ENCODE peak calls at places on chromosomes 16 and 17, in seven cellular contexts. V is SJSA1; G is astrocyte; M is bronchial epithelial cell; E is heart left ventricle; Y is effector memory CD4-positive, alpha-beta T cell; P is NT2/D1. U is an unnamed sample. For H3K36me3, the result is how much of the 10 kb centered on the place peaks cover.

GRCh38 chr17:43384476-43384862 is 14.3 kb upstream of the ARL4D start:
- DNase-seq in V (no peak), P (no peak), E (no peak), Y (no peak), G (no peak), M (no peak), U (no peak)

GRCh38 chr16:85269165-85269564 is 156.9 kb upstream of the CIBAR2 start:
- DNase-seq in G (no peak), P (no peak), V (no peak), Y (no peak), M (no peak), E (no peak), U (no peak)

GRCh38 chr17:13003454-13003851 is 14.4 kb downstream of the ELAC2 start:
- DNase-seq in V (no peak), P (no peak), M (no peak), G (no peak), E (no peak), Y (no peak), U (no peak)

GRCh38 chr16:82938108-82938507 is 311.3 kb downstream of the CDH13 start:
- DNase-seq in E (no peak), V (no peak), Y (no peak), M (no peak), P (no peak), G (no peak), U (no peak)

GRCh38 chr17:8117980-8118768 is at the start of gene ALOXE3:
- DNase-seq in Y (peak), G (peak), E (no peak), P (no peak), M (peak), V (peak), U (no peak)

GRCh38 chr17:82112181-82112865 is 14.3 kb upstream of the FASN start:
- DNase-seq in Y (no peak), E (no peak), P (no peak), G (no peak), M (no peak), V (no peak), U (no peak)

GRCh38 chr16:31130899-31131298 is 4.6 kb downstream of the PRSS8 start:
- DNase-seq in P (no peak), E (no peak), V (no peak), Y (no peak), M (peak), G (no peak), U (no peak)

GRCh38 chr17:77493238-77493812 is 352.6 kb downstream of the SEC14L1 start:
- DNase-seq in E (peak), M (no peak), G (no peak), Y (no peak), V (no peak), P (no peak), U (no peak)

GRCh38 chr16:81775570-81775969 is 3.5 kb upstream of the PLCG2 start:
- DNase-seq in M (no peak), E (no peak), P (no peak), G (no peak), V (no peak), Y (no peak), U (no peak)

GRCh38 chr17:64780096-64781012 is 118.2 kb upstream of the SMURF2 start:
- DNase-seq in G (peak), P (no peak), V (no peak), Y (peak), M (peak), E (peak), U (no peak)

GRCh38 chr17:42608692-42609181 is 437 bp downstream of the RETREG3 start:
- DNase-seq in E (no peak), M (no peak), P (no peak), Y (no peak), G (no peak), V (no peak), U (peak)

GRCh38 chr16:67115649-67116048 is 5.9 kb downstream of the PHAF1 start:
- DNase-seq in E (no peak), P (no peak), M (peak), G (peak), V (peak), Y (no peak), U (peak)

GRCh38 chr17:40224707-40225092 is 5.6 kb downstream of the WIPF2 start:
- DNase-seq in V (no peak), M (peak), E (no peak), P (no peak), Y (no peak), G (peak), U (no peak)

GRCh38 chr16:80803341-80804060 is 897 bp downstream of the CDYL2 start:
- DNase-seq in Y (no peak), P (no peak), M (no peak), G (no peak), V (no peak), E (peak), U (no peak)

GRCh38 chr16:9077001-9077809 is 14.2 kb upstream of the HAPSTR1 start:
- DNase-seq in M (peak), G (peak), P (no peak), Y (no peak), E (no peak), V (peak), U (peak)

GRCh38 chr16:50021509-50021908 is 3.5 kb upstream of the CNEP1R1 start:
- DNase-seq in P (peak), Y (no peak), M (no peak), E (no peak), G (no peak), V (no peak), U (no peak)

GRCh38 chr16:23523321-23523720 is 13.0 kb upstream of the GGA2 start:
- DNase-seq in P (no peak), M (no peak), G (no peak), V (no peak), E (no peak), Y (no peak), U (no peak)
- H3K36me3 ChIP-seq in P (half or more), M (under half), G (under half), V (half or more), E (half or more), Y (under half), U (under half)

GRCh38 chr16:46886764-46887523 is 2.8 kb downstream of the GPT2 start:
- DNase-seq in E (no peak), G (no peak), M (no peak), Y (no peak), P (no peak), V (no peak), U (no peak)

GRCh38 chr16:46887524-46887854 is 3.3 kb downstream of the GPT2 start:
- DNase-seq in V (no peak), Y (no peak), G (no peak), M (no peak), P (no peak), E (no peak), U (no peak)

GRCh38 chr16:46891910-46892309 is 7.7 kb downstream of the GPT2 start:
- DNase-seq in Y (no peak), P (no peak), E (no peak), G (no peak), M (no peak), V (no peak), U (no peak)

GRCh38 chr16:46889942-46890300 is 5.8 kb downstream of the GPT2 start:
- DNase-seq in G (no peak), V (no peak), E (no peak), Y (no peak), M (no peak), P (no peak), U (no peak)

DNA sequence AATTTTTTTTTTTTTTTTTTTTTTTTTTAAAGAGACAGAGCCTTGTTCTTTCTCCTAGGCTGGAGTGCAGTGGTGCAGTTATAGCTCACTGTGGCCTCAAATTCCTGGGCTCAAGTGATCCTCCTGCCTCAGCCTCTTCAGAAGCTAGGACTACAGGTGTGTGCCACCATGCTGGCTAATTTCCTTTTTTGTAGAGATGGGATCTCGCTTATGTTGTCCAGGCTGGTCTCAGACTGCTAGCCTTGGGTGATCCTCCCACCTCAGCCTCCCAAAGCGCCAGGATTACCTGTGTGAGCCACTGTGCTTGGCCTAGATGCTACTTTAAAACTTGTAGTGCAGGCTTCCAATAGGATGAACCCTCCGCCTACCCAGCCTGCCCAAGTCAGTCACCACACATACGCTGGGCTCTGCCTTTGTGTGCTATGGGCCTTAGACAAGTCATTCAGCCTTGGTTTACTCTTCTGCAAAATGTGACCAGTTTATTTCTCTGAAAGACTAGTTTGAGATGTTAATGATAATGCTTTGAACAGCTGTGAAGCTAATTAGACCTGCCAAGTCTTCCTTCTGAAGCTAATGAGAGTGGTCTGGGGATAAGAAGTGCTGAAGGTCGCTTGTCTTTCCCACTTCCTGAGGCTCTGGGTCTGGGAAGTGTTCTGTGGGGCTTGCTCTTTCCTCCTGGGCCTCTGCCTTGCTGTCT is 5.2 kb downstream of the GPT2 start:
- DNase-seq in G (no peak), V (no peak), M (no peak), E (no peak), Y (no peak), P (no peak), U (no peak)
- H3K36me3 ChIP-seq in G (under half), V (under half), M (under half), E (under half), Y (under half), P (half or more), U (under half)

GRCh38 chr16:74939688-74940087 is 45.2 kb downstream of the WDR59 start:
- DNase-seq in E (no peak), P (no peak), M (no peak), V (no peak), Y (no peak), G (no peak), U (no peak)
- H3K36me3 ChIP-seq in E (half or more), P (half or more), M (under half), V (under half), Y (under half), G (under half), U (under half)

GRCh38 chr17:400257-400656 is 47.6 kb upstream of the RPH3AL start:
- DNase-seq in P (no peak), V (no peak), E (no peak), G (no peak), M (no peak), Y (no peak), U (no peak)
- H3K36me3 ChIP-seq in P (under half), V (under half), E (under half), G (under half), M (under half), Y (under half), U (under half)

DNA sequence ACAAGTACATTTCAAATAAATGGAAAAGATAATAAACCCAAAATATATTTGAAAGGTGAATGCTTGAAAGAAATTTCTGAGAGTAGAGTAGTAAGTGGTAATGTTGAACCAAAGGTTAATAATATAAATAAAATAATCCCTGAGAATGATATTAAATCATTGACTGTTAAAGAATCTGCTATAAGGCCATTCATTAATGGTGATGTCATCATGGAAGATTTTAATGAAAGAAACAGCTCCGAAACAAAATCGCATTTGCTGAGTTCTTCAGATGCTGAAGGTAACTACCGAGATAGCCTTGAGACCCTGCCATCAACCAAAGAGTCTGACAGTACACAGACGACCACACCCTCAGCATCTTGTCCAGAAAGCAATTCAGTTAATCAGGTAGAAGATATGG is 84.2 kb downstream of the C17orf58 start:
- DNase-seq in P (no peak), V (no peak), M (no peak), E (no peak), G (no peak), Y (no peak), U (no peak)
- H3K36me3 ChIP-seq in P (half or more), V (half or more), M (under half), E (half or more), G (under half), Y (under half), U (under half)

DNA sequence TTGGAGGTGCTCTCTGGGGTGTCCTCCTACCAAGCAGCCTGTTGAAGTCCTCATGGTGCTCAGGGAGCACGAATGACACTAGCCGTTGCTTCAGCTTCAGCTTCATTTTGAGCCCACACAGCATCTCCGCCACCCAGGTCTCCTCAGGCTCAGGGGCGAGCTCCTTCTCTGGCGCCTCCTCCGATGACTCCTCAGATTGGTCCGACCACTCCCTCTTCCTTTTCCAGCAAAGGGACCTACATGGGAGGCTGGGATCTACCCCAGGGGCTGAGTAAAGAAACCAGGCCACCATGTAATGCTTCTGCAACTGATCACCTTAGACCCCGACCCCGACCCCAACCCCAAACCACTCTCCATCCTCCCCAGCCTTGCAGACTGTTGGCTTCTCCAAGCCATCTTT is 25.9 kb downstream of the PRR11 start:
- DNase-seq in G (no peak), Y (no peak), P (no peak), M (no peak), E (no peak), V (no peak), U (no peak)
- H3K36me3 ChIP-seq in G (under half), Y (under half), P (half or more), M (under half), E (under half), V (half or more), U (under half)

GRCh38 chr16:89221604-89222003 is 4.1 kb downstream of the ZNF778 start:
- DNase-seq in E (no peak), G (no peak), P (no peak), M (no peak), Y (no peak), V (no peak), U (no peak)
- H3K36me3 ChIP-seq in E (half or more), G (under half), P (half or more), M (under half), Y (under half), V (half or more), U (under half)

GRCh38 chr16:1132431-1132830 is 20.5 kb upstream of the CACNA1H start:
- DNase-seq in G (no peak), M (no peak), E (no peak), Y (no peak), P (no peak), V (no peak), U (no peak)

GRCh38 chr16:1135459-1135825 is 17.5 kb upstream of the CACNA1H start:
- DNase-seq in P (no peak), G (no peak), M (no peak), V (no peak), Y (no peak), E (no peak), U (no peak)

GRCh38 chr16:1133271-1133670 is 19.6 kb upstream of the CACNA1H start:
- DNase-seq in V (no peak), G (no peak), E (no peak), Y (no peak), P (no peak), M (no peak), U (no peak)

GRCh38 chr16:1133810-1134520 is 18.9 kb upstream of the CACNA1H start:
- DNase-seq in V (no peak), Y (no peak), P (no peak), G (no peak), M (no peak), E (no peak), U (no peak)

DNA sequence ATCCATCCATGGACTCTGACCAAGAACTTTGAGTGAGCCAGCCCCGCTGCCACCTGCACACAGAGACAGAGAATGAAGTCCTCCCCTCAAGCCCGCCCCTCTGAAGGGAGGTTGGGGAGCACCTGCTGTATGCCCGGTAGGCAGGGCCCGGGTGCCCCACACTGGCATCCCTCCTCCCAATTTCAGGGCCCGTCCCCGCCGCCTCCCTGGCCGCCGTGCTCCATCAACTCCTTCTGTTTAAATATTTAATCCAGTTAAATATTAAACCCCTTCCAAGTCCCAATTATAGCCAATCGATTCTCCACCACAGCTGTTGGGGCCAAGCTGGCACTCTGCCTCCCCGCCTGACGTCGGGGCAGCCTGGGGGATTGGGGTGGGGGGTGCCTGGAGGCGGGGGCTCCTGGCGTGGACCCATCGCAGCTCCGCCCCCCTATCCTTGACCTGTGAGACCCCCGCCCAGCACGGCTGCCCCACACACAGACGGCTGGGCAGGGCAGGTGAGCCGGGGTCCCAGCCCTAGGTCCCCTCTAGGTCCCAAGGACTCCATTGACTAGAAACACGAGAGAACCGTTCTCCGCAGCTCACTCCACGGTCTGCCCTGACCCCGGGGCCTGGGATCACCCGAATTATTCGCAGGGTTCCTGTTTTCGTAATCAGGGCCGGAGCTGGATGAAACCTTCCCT is 18.0 kb upstream of the CACNA1H start:
- DNase-seq in Y (no peak), E (no peak), G (no peak), P (no peak), V (no peak), M (no peak), U (no peak)
- H3K36me3 ChIP-seq in Y (under half), E (under half), G (under half), P (under half), V (under half), M (under half), U (under half)

DNA sequence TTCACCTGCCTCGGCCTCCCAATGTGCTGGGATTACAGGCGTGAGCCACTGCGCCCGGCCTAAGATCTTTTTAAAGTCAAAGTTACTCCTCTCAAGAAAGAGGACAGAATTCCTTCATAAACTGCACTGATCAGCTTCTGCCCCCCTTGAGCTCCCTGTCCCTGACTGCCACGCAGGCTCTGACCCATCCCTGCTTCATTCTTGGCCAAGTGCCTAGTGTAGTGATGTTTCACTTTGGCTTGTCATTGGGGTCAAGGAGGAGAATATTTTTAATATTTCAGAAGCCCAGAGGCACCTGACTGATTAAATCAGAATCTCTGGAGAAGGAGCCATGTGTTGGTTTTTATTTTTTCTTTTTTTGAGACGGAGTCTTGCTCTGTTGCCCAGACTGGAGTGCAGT is 9.1 kb downstream of the MRM1 start:
- DNase-seq in P (no peak), M (peak), V (no peak), E (no peak), Y (no peak), G (no peak), U (no peak)
- H3K36me3 ChIP-seq in P (under half), M (under half), V (under half), E (under half), Y (under half), G (under half), U (under half)

GRCh38 chr16:10390330-10390729 is 4.5 kb downstream of the ATF7IP2 start:
- DNase-seq in M (no peak), P (no peak), G (no peak), Y (no peak), E (no peak), V (no peak), U (no peak)

GRCh38 chr16:10391339-10391738 is 5.5 kb downstream of the ATF7IP2 start:
- DNase-seq in V (no peak), G (no peak), Y (no peak), M (no peak), P (no peak), E (no peak), U (no peak)

GRCh38 chr16:10387378-10387681 is 1.5 kb downstream of the ATF7IP2 start:
- DNase-seq in P (no peak), Y (no peak), M (no peak), E (no peak), G (no peak), V (no peak), U (no peak)

GRCh38 chr16:10388987-10389386 is 3.1 kb downstream of the ATF7IP2 start:
- DNase-seq in E (no peak), P (no peak), V (no peak), M (no peak), G (no peak), Y (no peak), U (no peak)

GRCh38 chr16:10390867-10391266 is 5.0 kb downstream of the ATF7IP2 start:
- DNase-seq in V (no peak), E (no peak), Y (no peak), G (no peak), P (no peak), M (no peak), U (no peak)
- H3K36me3 ChIP-seq in V (under half), E (under half), Y (under half), G (under half), P (under half), M (under half), U (under half)

U was measured in kidney epithelial cell.